ENCODE peak calls at places on chromosomes 13 and 19, in seven cellular contexts. H is psoas muscle, N is A549, K is uterus, M is upper lobe of right lung, W is heart right ventricle, Y is GM12865. F is an unnamed sample.

GRCh38 chr19:1177322-1178114 is 3.5 kb upstream of the SBNO2 start:
- DNase-seq in H (peak), N (peak), K (peak), M (peak), W (no peak), Y (no peak), F (no peak)

GRCh38 chr13:110445722-110446569 is 115.6 kb downstream of the RAB20 start:
- DNase-seq in H (no peak), N (no peak), K (peak), M (no peak), W (no peak), Y (peak), F (no peak)

GRCh38 chr13:76892488-76892887 is 6.3 kb upstream of the KCTD12 start:
- DNase-seq in H (no peak), N (no peak), K (no peak), M (no peak), W (no peak), Y (no peak), F (no peak)

GRCh38 chr13:48235100-48235813 is 2.3 kb downstream of the ITM2B start:
- DNase-seq in H (no peak), N (no peak), K (no peak), M (no peak), W (no peak), Y (peak), F (no peak)

GRCh38 chr13:110856941-110857835 is 57.7 kb downstream of the ANKRD10 start:
- DNase-seq in H (no peak), N (no peak), K (no peak), M (no peak), W (no peak), Y (peak), F (no peak)

GRCh38 chr13:60311527-60311926 is 85.5 kb upstream of the TDRD3 start:
- DNase-seq in H (no peak), N (no peak), K (no peak), M (no peak), W (no peak), Y (no peak), F (no peak)

GRCh38 chr19:18419195-18419698 is at the start of gene SSBP4:
- DNase-seq in H (peak), N (peak), K (peak), M (peak), W (peak), Y (peak), F (peak)

GRCh38 chr19:34229721-34230120 is 24.6 kb upstream of the GARRE1 start:
- DNase-seq in H (no peak), N (no peak), K (no peak), M (no peak), W (no peak), Y (no peak), F (no peak)

GRCh38 chr13:94590744-94591143 is 5.2 kb downstream of the TGDS start:
- DNase-seq in H (no peak), N (no peak), K (no peak), M (no peak), W (no peak), Y (peak), F (no peak)

DNA sequence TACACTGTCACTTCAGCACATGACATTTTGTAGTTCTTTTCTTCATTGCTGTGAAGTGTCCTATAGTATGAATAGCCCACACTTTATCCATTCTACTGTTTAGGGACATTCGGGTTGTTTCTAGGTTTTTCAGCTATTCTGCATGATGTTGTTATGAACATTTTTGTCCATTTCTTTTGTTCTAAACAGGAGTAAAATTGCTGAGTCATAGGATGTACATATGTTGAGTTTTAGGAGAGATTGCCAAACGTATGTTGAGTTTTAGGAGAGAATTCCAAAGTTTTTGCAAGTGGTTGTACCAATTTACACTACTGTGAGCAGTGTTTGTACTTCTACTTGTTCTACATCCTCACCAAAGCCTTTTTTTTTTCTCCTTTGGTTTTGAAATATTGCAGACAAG is 115.0 kb downstream of the MTUS2 start:
- DNase-seq in H (no peak), N (no peak), K (no peak), M (no peak), W (no peak), Y (no peak), F (no peak)
- TF ChIP-seq CTCF in H (no peak), N (no peak), K (no peak), M (no peak), W (no peak), Y (no peak), F (no peak)

GRCh38 chr13:53788286-53788685 is 759.7 kb downstream of the OLFM4 start:
- DNase-seq in H (no peak), N (no peak), K (no peak), M (no peak), W (no peak), Y (no peak), F (no peak)
- TF ChIP-seq CTCF in H (no peak), N (no peak), K (no peak), M (no peak), W (no peak), Y (no peak), F (no peak)

GRCh38 chr19:2479556-2480194 is 3.7 kb downstream of the GADD45B start:
- DNase-seq in H (no peak), N (no peak), K (no peak), M (no peak), W (no peak), Y (no peak), F (no peak)

GRCh38 chr19:2478756-2479555 is 3.0 kb downstream of the GADD45B start:
- DNase-seq in H (peak), N (peak), K (peak), M (peak), W (peak), Y (peak), F (no peak)

GRCh38 chr19:2477732-2478191 is 1.8 kb downstream of the GADD45B start:
- DNase-seq in H (peak), N (peak), K (peak), M (no peak), W (no peak), Y (peak), F (no peak)

GRCh38 chr19:2477141-2477710 is 1.3 kb downstream of the GADD45B start:
- DNase-seq in H (peak), N (no peak), K (peak), M (peak), W (peak), Y (no peak), F (no peak)

GRCh38 chr19:2478324-2478755 is 2.4 kb downstream of the GADD45B start:
- DNase-seq in H (peak), N (peak), K (peak), M (peak), W (peak), Y (peak), F (no peak)
- TF ChIP-seq CTCF in H (no peak), N (no peak), K (peak), M (peak), W (no peak), Y (peak), F (no peak)

DNA sequence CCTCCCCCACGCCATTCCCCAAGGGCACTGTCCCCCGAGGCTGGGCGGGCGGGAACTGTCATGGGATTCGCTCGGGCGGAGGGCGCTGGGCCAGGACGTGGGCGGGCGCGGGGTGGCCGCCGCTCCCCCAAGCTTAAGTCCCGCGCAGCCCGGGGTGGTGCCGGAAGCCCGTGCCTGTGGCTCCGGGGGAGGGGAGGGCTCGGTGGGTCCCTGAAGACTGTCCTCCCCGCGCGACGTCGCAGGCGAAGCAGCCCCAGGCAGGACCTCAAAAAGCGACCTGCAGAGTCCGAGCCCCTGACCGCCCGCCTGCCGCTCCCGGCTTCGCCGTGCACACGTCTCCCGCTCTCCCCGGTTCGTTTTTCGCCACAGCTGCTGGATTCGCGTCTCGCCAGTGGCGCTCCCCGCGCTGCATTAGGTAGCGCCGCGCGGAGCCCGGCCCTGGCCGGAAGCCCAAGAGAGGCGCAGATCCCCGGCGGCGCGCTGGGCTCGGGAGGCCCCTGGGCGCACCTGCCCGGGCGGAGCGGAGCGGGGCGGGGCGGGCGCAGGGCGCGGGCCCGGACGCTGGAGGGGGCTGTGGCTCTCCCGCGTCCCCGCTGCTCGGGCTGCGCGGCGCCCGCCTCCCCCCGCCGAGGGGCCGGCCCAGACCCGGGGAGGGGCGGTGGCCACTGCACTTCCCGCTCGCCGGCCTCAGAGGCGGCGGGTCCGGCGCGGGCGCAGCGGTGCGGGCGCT is at the start of gene FARP1:
- DNase-seq in H (peak), N (peak), K (peak), M (peak), W (peak), Y (peak), F (peak)
- TF ChIP-seq CTCF in H (peak), N (peak), K (peak), M (peak), W (peak), Y (peak), F (peak)

GRCh38 chr13:61954092-61954491 is 538.4 kb upstream of the PCDH20 start:
- DNase-seq in H (no peak), N (peak), K (no peak), M (no peak), W (no peak), Y (peak), F (no peak)
- TF ChIP-seq CTCF in H (no peak), N (peak), K (no peak), M (peak), W (no peak), Y (peak), F (peak)